ENCODE peak calls at places on chromosomes 12 and 14, in six cellular contexts. One of them, this sample, is unnamed.

GRCh38 chr14:75231320-75231719 is 47.3 kb upstream of the FOS start:
- DNase-seq in NCI-H460: no peak
- DNase-seq in iris pigment epithelial cell: no peak
- DNase-seq in activated T-cell treated with anti-CD3 and anti-CD28 coated beads for 1 hour: no peak
- DNase-seq in ACHN: no peak
- DNase-seq in GM23338: no peak
- DNase-seq in this sample: no peak

GRCh38 chr12:32390572-32391219 is 8.7 kb upstream of the FGD4 start:
- DNase-seq in NCI-H460: no peak
- DNase-seq in iris pigment epithelial cell: peak
- DNase-seq in activated T-cell treated with anti-CD3 and anti-CD28 coated beads for 1 hour: no peak
- DNase-seq in ACHN: peak
- DNase-seq in GM23338: peak
- DNase-seq in this sample: no peak

GRCh38 chr12:25052191-25053020 is 103.5 kb upstream of the BCAT1 start:
- DNase-seq in NCI-H460: no peak
- DNase-seq in iris pigment epithelial cell: no peak
- DNase-seq in activated T-cell treated with anti-CD3 and anti-CD28 coated beads for 1 hour: peak
- DNase-seq in ACHN: no peak
- DNase-seq in GM23338: peak
- DNase-seq in this sample: peak

GRCh38 chr14:72638021-72638420 is 255.9 kb downstream of the DPF3 start:
- DNase-seq in NCI-H460: no peak
- DNase-seq in iris pigment epithelial cell: peak
- DNase-seq in activated T-cell treated with anti-CD3 and anti-CD28 coated beads for 1 hour: no peak
- DNase-seq in ACHN: peak
- DNase-seq in GM23338: no peak
- DNase-seq in this sample: no peak

GRCh38 chr12:94640134-94640928 is 10.0 kb downstream of the TMCC3 start:
- DNase-seq in NCI-H460: no peak
- DNase-seq in iris pigment epithelial cell: peak
- DNase-seq in activated T-cell treated with anti-CD3 and anti-CD28 coated beads for 1 hour: no peak
- DNase-seq in ACHN: peak
- DNase-seq in GM23338: no peak
- DNase-seq in this sample: no peak

GRCh38 chr12:102299731-102300130 is 102.1 kb upstream of the PMCH start:
- DNase-seq in NCI-H460: no peak
- DNase-seq in iris pigment epithelial cell: no peak
- DNase-seq in activated T-cell treated with anti-CD3 and anti-CD28 coated beads for 1 hour: no peak
- DNase-seq in ACHN: no peak
- DNase-seq in GM23338: no peak
- DNase-seq in this sample: no peak

GRCh38 chr12:10719482-10719881 is 3.6 kb downstream of the YBX3 start:
- DNase-seq in NCI-H460: no peak
- DNase-seq in iris pigment epithelial cell: no peak
- DNase-seq in activated T-cell treated with anti-CD3 and anti-CD28 coated beads for 1 hour: no peak
- DNase-seq in ACHN: peak
- DNase-seq in GM23338: no peak
- DNase-seq in this sample: no peak

GRCh38 chr14:68246074-68246980 is 426.7 kb downstream of the RAD51B start:
- DNase-seq in NCI-H460: no peak
- DNase-seq in iris pigment epithelial cell: no peak
- DNase-seq in activated T-cell treated with anti-CD3 and anti-CD28 coated beads for 1 hour: no peak
- DNase-seq in ACHN: no peak
- DNase-seq in GM23338: no peak
- DNase-seq in this sample: no peak

GRCh38 chr12:133217219-133217618 is 18.5 kb downstream of the ANHX start:
- DNase-seq in NCI-H460: no peak
- DNase-seq in iris pigment epithelial cell: no peak
- DNase-seq in activated T-cell treated with anti-CD3 and anti-CD28 coated beads for 1 hour: no peak
- DNase-seq in ACHN: no peak
- DNase-seq in GM23338: no peak
- DNase-seq in this sample: no peak

GRCh38 chr12:98828802-98829600 is 183.9 kb downstream of the APAF1 start:
- DNase-seq in NCI-H460: no peak
- DNase-seq in iris pigment epithelial cell: no peak
- DNase-seq in activated T-cell treated with anti-CD3 and anti-CD28 coated beads for 1 hour: no peak
- DNase-seq in ACHN: no peak
- DNase-seq in GM23338: no peak
- DNase-seq in this sample: no peak

GRCh38 chr12:103093499-103094106 is 136.1 kb downstream of the ASCL1 start:
- DNase-seq in NCI-H460: no peak
- DNase-seq in iris pigment epithelial cell: no peak
- DNase-seq in activated T-cell treated with anti-CD3 and anti-CD28 coated beads for 1 hour: no peak
- DNase-seq in ACHN: no peak
- DNase-seq in GM23338: peak
- DNase-seq in this sample: no peak

GRCh38 chr12:45407188-45407850 is 191.4 kb downstream of the ANO6 start:
- DNase-seq in NCI-H460: no peak
- DNase-seq in iris pigment epithelial cell: peak
- DNase-seq in activated T-cell treated with anti-CD3 and anti-CD28 coated beads for 1 hour: no peak
- DNase-seq in ACHN: no peak
- DNase-seq in GM23338: no peak
- DNase-seq in this sample: no peak

GRCh38 chr14:61950340-61950739 is 188.1 kb downstream of the SNAPC1 start:
- DNase-seq in NCI-H460: no peak
- DNase-seq in iris pigment epithelial cell: no peak
- DNase-seq in activated T-cell treated with anti-CD3 and anti-CD28 coated beads for 1 hour: no peak
- DNase-seq in ACHN: peak
- DNase-seq in GM23338: no peak
- DNase-seq in this sample: no peak

GRCh38 chr12:5708371-5708770 is 236.7 kb downstream of the ANO2 start:
- DNase-seq in NCI-H460: no peak
- DNase-seq in iris pigment epithelial cell: no peak
- DNase-seq in activated T-cell treated with anti-CD3 and anti-CD28 coated beads for 1 hour: no peak
- DNase-seq in ACHN: no peak
- DNase-seq in GM23338: no peak
- DNase-seq in this sample: no peak

GRCh38 chr14:71607056-71607455 is 325.2 kb upstream of the RGS6 start:
- DNase-seq in NCI-H460: no peak
- DNase-seq in iris pigment epithelial cell: no peak
- DNase-seq in activated T-cell treated with anti-CD3 and anti-CD28 coated beads for 1 hour: no peak
- DNase-seq in ACHN: no peak
- DNase-seq in GM23338: no peak
- DNase-seq in this sample: no peak

GRCh38 chr14:61747342-61747741 is 14.9 kb upstream of the SNAPC1 start:
- DNase-seq in NCI-H460: no peak
- DNase-seq in iris pigment epithelial cell: no peak
- DNase-seq in activated T-cell treated with anti-CD3 and anti-CD28 coated beads for 1 hour: no peak
- DNase-seq in ACHN: no peak
- DNase-seq in GM23338: no peak
- DNase-seq in this sample: no peak

GRCh38 chr12:57069522-57069921 is 9.1 kb downstream of the NEMP1 start:
- DNase-seq in NCI-H460: peak
- DNase-seq in iris pigment epithelial cell: peak
- DNase-seq in activated T-cell treated with anti-CD3 and anti-CD28 coated beads for 1 hour: no peak
- DNase-seq in ACHN: peak
- DNase-seq in GM23338: peak
- DNase-seq in this sample: peak

GRCh38 chr12:14403711-14404164 is 38.3 kb downstream of the ATF7IP start:
- DNase-seq in NCI-H460: no peak
- DNase-seq in iris pigment epithelial cell: peak
- DNase-seq in activated T-cell treated with anti-CD3 and anti-CD28 coated beads for 1 hour: no peak
- DNase-seq in ACHN: peak
- DNase-seq in GM23338: no peak
- DNase-seq in this sample: no peak

GRCh38 chr12:89135976-89136634 is 216.2 kb downstream of the DUSP6 start:
- DNase-seq in NCI-H460: peak
- DNase-seq in iris pigment epithelial cell: peak
- DNase-seq in activated T-cell treated with anti-CD3 and anti-CD28 coated beads for 1 hour: no peak
- DNase-seq in ACHN: no peak
- DNase-seq in GM23338: no peak
- DNase-seq in this sample: no peak

GRCh38 chr14:105437723-105438500 is 18.3 kb downstream of the MTA1 start:
- DNase-seq in NCI-H460: no peak
- DNase-seq in iris pigment epithelial cell: no peak
- DNase-seq in activated T-cell treated with anti-CD3 and anti-CD28 coated beads for 1 hour: no peak
- DNase-seq in ACHN: no peak
- DNase-seq in GM23338: no peak
- DNase-seq in this sample: no peak

GRCh38 chr12:11564984-11565651 is 84.4 kb upstream of the ETV6 start:
- DNase-seq in NCI-H460: no peak
- DNase-seq in iris pigment epithelial cell: no peak
- DNase-seq in activated T-cell treated with anti-CD3 and anti-CD28 coated beads for 1 hour: no peak
- DNase-seq in ACHN: no peak
- DNase-seq in GM23338: no peak
- DNase-seq in this sample: no peak

GRCh38 chr12:122303068-122303467 is 36.8 kb upstream of the VPS33A start:
- DNase-seq in NCI-H460: no peak
- DNase-seq in iris pigment epithelial cell: no peak
- DNase-seq in activated T-cell treated with anti-CD3 and anti-CD28 coated beads for 1 hour: no peak
- DNase-seq in ACHN: no peak
- DNase-seq in GM23338: no peak
- DNase-seq in this sample: no peak

GRCh38 chr12:125276567-125276966 is 211.3 kb downstream of the AACS start:
- DNase-seq in NCI-H460: no peak
- DNase-seq in iris pigment epithelial cell: no peak
- DNase-seq in activated T-cell treated with anti-CD3 and anti-CD28 coated beads for 1 hour: no peak
- DNase-seq in ACHN: no peak
- DNase-seq in GM23338: no peak
- DNase-seq in this sample: no peak

GRCh38 chr14:55336161-55336560 is 64.9 kb downstream of the FBXO34 start:
- DNase-seq in NCI-H460: no peak
- DNase-seq in iris pigment epithelial cell: peak
- DNase-seq in activated T-cell treated with anti-CD3 and anti-CD28 coated beads for 1 hour: no peak
- DNase-seq in ACHN: no peak
- DNase-seq in GM23338: no peak
- DNase-seq in this sample: no peak

GRCh38 chr12:108701779-108702435 is 29.4 kb downstream of the CORO1C start:
- DNase-seq in NCI-H460: no peak
- DNase-seq in iris pigment epithelial cell: peak
- DNase-seq in activated T-cell treated with anti-CD3 and anti-CD28 coated beads for 1 hour: no peak
- DNase-seq in ACHN: no peak
- DNase-seq in GM23338: no peak
- DNase-seq in this sample: no peak

GRCh38 chr12:75974323-75975273 is 57.0 kb downstream of the PHLDA1 start:
- DNase-seq in NCI-H460: no peak
- DNase-seq in iris pigment epithelial cell: no peak
- DNase-seq in activated T-cell treated with anti-CD3 and anti-CD28 coated beads for 1 hour: no peak
- DNase-seq in ACHN: no peak
- DNase-seq in GM23338: no peak
- DNase-seq in this sample: no peak

GRCh38 chr12:88733003-88733402 is 152.7 kb upstream of the KITLG start:
- DNase-seq in NCI-H460: no peak
- DNase-seq in iris pigment epithelial cell: no peak
- DNase-seq in activated T-cell treated with anti-CD3 and anti-CD28 coated beads for 1 hour: no peak
- DNase-seq in ACHN: no peak
- DNase-seq in GM23338: no peak
- DNase-seq in this sample: no peak

GRCh38 chr14:54683882-54684794 is 117.2 kb downstream of the SAMD4A start:
- DNase-seq in NCI-H460: no peak
- DNase-seq in iris pigment epithelial cell: peak
- DNase-seq in activated T-cell treated with anti-CD3 and anti-CD28 coated beads for 1 hour: no peak
- DNase-seq in ACHN: no peak
- DNase-seq in GM23338: peak
- DNase-seq in this sample: no peak

This sample was measured in HuH-7.